ENCODE peak calls at places on chromosome 14, in six cellular contexts. P is BJ; T is naive thymus-derived CD4-positive, alpha-beta T cell; X is cardiac muscle cell; J is stomach; I is choroid plexus epithelial cell. O is an unnamed sample.

GRCh38 chr14:77301103-77301502 is 19.6 kb downstream of the POMT2 start:
- DNase-seq in P (no peak), X (peak), J (peak), I (peak), T (peak), O (peak)

GRCh38 chr14:47149326-47149725 is 497.7 kb upstream of the RPL10L start:
- DNase-seq in I (peak), J (no peak), T (no peak), X (no peak), P (no peak), O (peak)

GRCh38 chr14:36588788-36589187 is 6.4 kb upstream of the NKX2-8 start:
- DNase-seq in P (no peak), T (no peak), I (no peak), X (no peak), J (no peak), O (no peak)

GRCh38 chr14:69579476-69579875 is 4.8 kb upstream of the CCDC177 start:
- DNase-seq in T (no peak), P (no peak), J (no peak), I (no peak), X (no peak), O (no peak)

GRCh38 chr14:99968156-99968920 is 96.9 kb upstream of the EVL start:
- DNase-seq in I (peak), T (no peak), X (no peak), P (peak), J (no peak), O (peak)

GRCh38 chr14:29085546-29085945 is 319.0 kb downstream of the FOXG1 start:
- DNase-seq in X (peak), J (no peak), T (no peak), P (no peak), I (peak), O (no peak)

GRCh38 chr14:61322011-61322798 is 826 bp downstream of the PRKCH start:
- DNase-seq in T (no peak), P (no peak), X (peak), I (no peak), J (peak), O (no peak)

GRCh38 chr14:43406936-43407335 is 1100.1 kb downstream of the FSCB start:
- DNase-seq in J (no peak), P (no peak), X (no peak), T (no peak), I (peak), O (no peak)

GRCh38 chr14:105324080-105324778 is 9.7 kb downstream of the PACS2 start:
- DNase-seq in T (no peak), I (peak), X (peak), J (no peak), P (no peak), O (peak)

GRCh38 chr14:92391746-92392145 is 68.8 kb downstream of the SLC24A4 start:
- DNase-seq in I (no peak), P (no peak), J (no peak), T (no peak), X (no peak), O (no peak)

GRCh38 chr14:101116065-101116464 is 212.5 kb upstream of the RTL1 start:
- DNase-seq in I (no peak), J (no peak), X (no peak), T (no peak), P (no peak), O (no peak)

DNA sequence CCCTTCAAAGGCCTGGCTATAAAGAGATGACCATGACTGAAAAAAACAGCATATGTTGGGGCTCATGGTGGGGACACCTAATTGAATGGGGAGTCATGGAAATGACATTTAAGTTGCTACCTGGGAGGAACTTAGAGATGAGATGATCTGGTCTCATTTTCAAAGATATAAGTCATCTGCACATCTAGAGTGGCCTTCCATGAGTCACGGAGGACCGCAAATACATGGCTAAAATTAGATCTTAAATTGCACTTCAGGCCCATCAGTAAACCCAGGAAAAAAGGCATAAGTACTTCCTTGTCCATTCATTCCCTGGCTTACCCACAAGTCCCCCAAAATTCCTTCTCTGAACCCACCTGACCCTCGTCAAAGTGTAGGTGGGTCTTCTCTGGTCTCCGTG is 53.4 kb downstream of the SPTB start:
- DNase-seq in J (no peak), P (no peak), X (no peak), I (no peak), T (no peak), O (no peak)
- H3K4me3 ChIP-seq in J (no peak), P (no peak), X (no peak), I (no peak), T (no peak), O (no peak)

GRCh38 chr14:89139404-89140247 is 277.4 kb downstream of the FOXN3 start:
- DNase-seq in P (no peak), T (no peak), X (no peak), I (no peak), J (no peak), O (no peak)
- H3K4me3 ChIP-seq in P (no peak), T (no peak), X (no peak), I (no peak), J (no peak), O (no peak)

DNA sequence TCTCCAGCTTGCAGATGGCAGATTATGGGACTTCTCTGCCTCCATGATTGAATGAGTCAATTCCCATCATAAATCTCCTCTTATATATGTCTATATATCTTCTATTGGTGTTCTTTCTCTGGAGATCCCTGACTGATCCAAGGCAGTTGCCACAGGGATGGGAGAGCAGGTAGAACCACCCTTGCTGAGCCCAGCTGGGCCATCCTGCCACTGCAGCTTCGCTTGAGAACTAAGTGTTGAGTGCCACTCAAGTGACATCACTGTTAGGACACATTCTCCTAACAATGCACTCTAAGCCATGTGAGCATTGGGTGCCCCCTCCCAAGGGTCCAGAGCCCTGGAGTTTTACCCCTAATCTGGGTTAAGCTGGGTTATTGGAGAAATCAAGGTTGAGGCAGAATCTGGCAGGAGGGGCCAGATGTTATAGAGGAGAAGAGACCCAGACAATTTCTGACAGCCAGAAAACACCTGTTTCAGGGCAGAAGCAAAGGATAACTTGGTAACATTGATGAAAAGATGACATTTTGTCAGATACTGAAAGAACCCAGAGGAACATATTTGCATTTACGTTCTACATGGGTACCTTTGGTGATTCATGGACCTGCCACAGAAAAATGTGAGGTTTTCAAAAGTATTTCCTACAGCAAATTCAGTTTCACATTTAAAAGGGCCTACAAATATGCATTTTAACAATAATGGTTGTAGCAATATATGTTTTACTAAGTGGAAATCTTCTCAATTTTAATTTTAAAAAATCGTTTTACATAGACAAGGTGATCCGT is 57.2 kb upstream of the MAX start:
- DNase-seq in T (no peak), X (no peak), I (no peak), P (no peak), J (no peak), O (no peak)
- H3K4me3 ChIP-seq in T (no peak), X (no peak), I (no peak), P (no peak), J (no peak), O (no peak)

GRCh38 chr14:54094765-54095164 is 138.1 kb upstream of the BMP4 start:
- DNase-seq in J (no peak), I (no peak), P (no peak), X (no peak), T (no peak), O (no peak)
- H3K4me3 ChIP-seq in J (no peak), I (no peak), P (no peak), X (no peak), T (no peak), O (no peak)

GRCh38 chr14:75279739-75280447 is 1.3 kb downstream of the FOS start:
- DNase-seq in J (no peak), P (no peak), T (no peak), X (no peak), I (peak), O (no peak)

GRCh38 chr14:75280448-75280830 is 1.8 kb downstream of the FOS start:
- DNase-seq in I (peak), X (no peak), J (no peak), P (no peak), T (no peak), O (no peak)

GRCh38 chr14:75281691-75282000 is 3.0 kb downstream of the FOS start:
- DNase-seq in T (no peak), X (no peak), P (no peak), J (no peak), I (no peak), O (no peak)

GRCh38 chr14:75282166-75282547 is 3.5 kb downstream of the FOS start:
- DNase-seq in I (peak), X (no peak), T (no peak), P (no peak), J (no peak), O (no peak)

GRCh38 chr14:75280831-75281690 is 2.4 kb downstream of the FOS start:
- DNase-seq in T (peak), X (no peak), I (peak), J (no peak), P (no peak), O (no peak)
- H3K4me3 ChIP-seq in T (no peak), X (no peak), I (peak), J (peak), P (peak), O (peak)

GRCh38 chr14:57169901-57170300 is 98.8 kb downstream of the EXOC5 start:
- DNase-seq in J (no peak), X (no peak), T (no peak), P (no peak), I (no peak), O (no peak)
- H3K4me3 ChIP-seq in J (no peak), X (no peak), T (no peak), P (no peak), I (no peak), O (no peak)